ENCODE peak calls at places on chromosomes 3 and 15, in nine cellular contexts. Q is transverse colon, N is heart left ventricle, H is stomach, W is Peyer's patch, L is lower leg skin, C is right lobe of liver, G is tibial nerve, Y is H1. M is an unnamed sample.

GRCh38 chr3:120472121-120472844 is 21.5 kb upstream of the FSTL1 start:
- DNase-seq in Q (no peak), N (no peak), H (no peak), W (no peak), L (no peak), C (no peak), G (no peak), Y (no peak), M (no peak)

GRCh38 chr15:67914537-67915373 is 74.9 kb upstream of the RNU6-1 start:
- DNase-seq in Q (peak), N (peak), H (peak), W (peak), L (no peak), C (peak), G (peak), Y (peak), M (no peak)

GRCh38 chr3:196985298-196985697 is 16.7 kb upstream of the PIGZ start:
- DNase-seq in Q (no peak), N (no peak), H (no peak), W (peak), L (no peak), C (no peak), G (no peak), Y (no peak), M (no peak)

GRCh38 chr3:40287248-40287647 is 22.3 kb upstream of the EIF1B start:
- DNase-seq in Q (no peak), N (no peak), H (no peak), W (no peak), L (no peak), C (no peak), G (no peak), Y (no peak), M (no peak)

GRCh38 chr3:149494022-149494758 is 19.7 kb downstream of the TM4SF4 start:
- DNase-seq in Q (peak), N (peak), H (peak), W (no peak), L (peak), C (no peak), G (peak), Y (peak), M (no peak)

GRCh38 chr15:38072007-38072506 is 137.6 kb downstream of the TMCO5A start:
- DNase-seq in Q (no peak), N (peak), H (no peak), W (no peak), L (no peak), C (no peak), G (no peak), Y (no peak), M (no peak)

GRCh38 chr3:49339593-49339946 is 283 bp downstream of the USP4 start:
- DNase-seq in Q (peak), N (no peak), H (no peak), W (no peak), L (no peak), C (peak), G (no peak), Y (peak), M (peak)

GRCh38 chr15:63509933-63510547 is 5.6 kb downstream of the USP3 start:
- DNase-seq in Q (no peak), N (no peak), H (no peak), W (no peak), L (no peak), C (no peak), G (no peak), Y (no peak), M (no peak)

GRCh38 chr3:24296441-24297205 is 198.0 kb downstream of the THRB start:
- DNase-seq in Q (peak), N (no peak), H (no peak), W (no peak), L (no peak), C (no peak), G (no peak), Y (no peak), M (no peak)

GRCh38 chr3:190533511-190534282 is 19.8 kb downstream of the IL1RAP start:
- DNase-seq in Q (peak), N (peak), H (no peak), W (no peak), L (peak), C (peak), G (peak), Y (no peak), M (peak)

GRCh38 chr3:193744048-193744821 is 151.2 kb downstream of the OPA1 start:
- DNase-seq in Q (no peak), N (no peak), H (peak), W (no peak), L (no peak), C (no peak), G (no peak), Y (no peak), M (no peak)

GRCh38 chr3:65303431-65303830 is 615.6 kb upstream of the ADAMTS9 start:
- DNase-seq in Q (no peak), N (no peak), H (no peak), W (no peak), L (peak), C (no peak), G (no peak), Y (no peak), M (no peak)

GRCh38 chr15:98177950-98178848 is 217.7 kb downstream of the ARRDC4 start:
- DNase-seq in Q (peak), N (peak), H (peak), W (no peak), L (peak), C (no peak), G (peak), Y (peak), M (peak)

GRCh38 chr3:50126287-50127211 is 28.6 kb upstream of the SEMA3F start:
- DNase-seq in Q (no peak), N (no peak), H (peak), W (peak), L (no peak), C (no peak), G (no peak), Y (peak), M (peak)

GRCh38 chr3:156899951-156900350 is 73.8 kb downstream of the LEKR1 start:
- DNase-seq in Q (no peak), N (no peak), H (no peak), W (no peak), L (no peak), C (no peak), G (no peak), Y (no peak), M (no peak)

GRCh38 chr15:96270581-96271172 is 59.8 kb upstream of the NR2F2 start:
- DNase-seq in Q (no peak), N (no peak), H (no peak), W (no peak), L (no peak), C (no peak), G (no peak), Y (no peak), M (no peak)

GRCh38 chr3:27080126-27080525 is 289.1 kb downstream of the NEK10 start:
- DNase-seq in Q (no peak), N (no peak), H (no peak), W (no peak), L (no peak), C (no peak), G (no peak), Y (no peak), M (peak)

GRCh38 chr15:90617668-90618097 is 88.0 kb downstream of the CRTC3 start:
- DNase-seq in Q (no peak), N (no peak), H (no peak), W (no peak), L (no peak), C (no peak), G (peak), Y (no peak), M (no peak)

GRCh38 chr3:56119575-56120349 is 348.5 kb downstream of the ERC2 start:
- DNase-seq in Q (no peak), N (peak), H (no peak), W (no peak), L (peak), C (no peak), G (peak), Y (no peak), M (no peak)

GRCh38 chr3:155676252-155676981 is 68.5 kb downstream of the PLCH1 start:
- DNase-seq in Q (peak), N (no peak), H (peak), W (peak), L (no peak), C (no peak), G (no peak), Y (no peak), M (peak)

GRCh38 chr15:91928676-91929075 is 75.2 kb downstream of the SLCO3A1 start:
- DNase-seq in Q (no peak), N (no peak), H (no peak), W (no peak), L (no peak), C (no peak), G (no peak), Y (no peak), M (no peak)

GRCh38 chr3:41652931-41653330 is 309.0 kb downstream of the ULK4 start:
- DNase-seq in Q (no peak), N (no peak), H (no peak), W (no peak), L (no peak), C (no peak), G (no peak), Y (no peak), M (no peak)

GRCh38 chr15:94584833-94585244 is 353.5 kb downstream of the MCTP2 start:
- DNase-seq in Q (no peak), N (peak), H (no peak), W (no peak), L (no peak), C (peak), G (no peak), Y (no peak), M (no peak)

GRCh38 chr3:111610189-111610588 is 15.0 kb upstream of the ZBED2 start:
- DNase-seq in Q (no peak), N (no peak), H (no peak), W (no peak), L (no peak), C (no peak), G (no peak), Y (no peak), M (no peak)

GRCh38 chr15:89122532-89123525 is 34.6 kb downstream of the ABHD2 start:
- DNase-seq in Q (no peak), N (no peak), H (no peak), W (no peak), L (no peak), C (no peak), G (no peak), Y (no peak), M (no peak)

GRCh38 chr3:196270499-196270898 is 17.0 kb downstream of the PCYT1A start:
- DNase-seq in Q (no peak), N (no peak), H (no peak), W (no peak), L (no peak), C (no peak), G (no peak), Y (no peak), M (no peak)

GRCh38 chr15:78444255-78444654 is 6.2 kb downstream of the IREB2 start:
- DNase-seq in Q (no peak), N (no peak), H (no peak), W (no peak), L (no peak), C (no peak), G (no peak), Y (no peak), M (no peak)
- TF ChIP-seq POLR2A in Q (no peak), N (no peak), H (no peak), W (no peak), L (no peak), C (no peak), G (no peak), Y (no peak), M (no peak)

GRCh38 chr15:101522621-101523559 is 33.4 kb upstream of the PCSK6 start:
- DNase-seq in Q (no peak), N (no peak), H (no peak), W (no peak), L (no peak), C (no peak), G (no peak), Y (peak), M (no peak)
- TF ChIP-seq POLR2A in Q (no peak), N (no peak), H (no peak), W (no peak), L (no peak), C (no peak), G (no peak), Y (no peak), M (no peak)

GRCh38 chr3:153051427-153052095 is 110.5 kb upstream of the RAP2B start:
- DNase-seq in Q (peak), N (no peak), H (no peak), W (no peak), L (no peak), C (no peak), G (no peak), Y (no peak), M (peak)
- TF ChIP-seq POLR2A in Q (no peak), N (no peak), H (no peak), W (no peak), L (no peak), C (no peak), G (no peak), Y (no peak), M (no peak)

GRCh38 chr3:46887980-46888494 is 10.5 kb downstream of the PTH1R start:
- DNase-seq in Q (no peak), N (no peak), H (no peak), W (no peak), L (no peak), C (no peak), G (no peak), Y (no peak), M (no peak)
- TF ChIP-seq POLR2A in Q (no peak), N (no peak), H (no peak), W (no peak), L (no peak), C (no peak), G (no peak), Y (no peak), M (no peak)

DNA sequence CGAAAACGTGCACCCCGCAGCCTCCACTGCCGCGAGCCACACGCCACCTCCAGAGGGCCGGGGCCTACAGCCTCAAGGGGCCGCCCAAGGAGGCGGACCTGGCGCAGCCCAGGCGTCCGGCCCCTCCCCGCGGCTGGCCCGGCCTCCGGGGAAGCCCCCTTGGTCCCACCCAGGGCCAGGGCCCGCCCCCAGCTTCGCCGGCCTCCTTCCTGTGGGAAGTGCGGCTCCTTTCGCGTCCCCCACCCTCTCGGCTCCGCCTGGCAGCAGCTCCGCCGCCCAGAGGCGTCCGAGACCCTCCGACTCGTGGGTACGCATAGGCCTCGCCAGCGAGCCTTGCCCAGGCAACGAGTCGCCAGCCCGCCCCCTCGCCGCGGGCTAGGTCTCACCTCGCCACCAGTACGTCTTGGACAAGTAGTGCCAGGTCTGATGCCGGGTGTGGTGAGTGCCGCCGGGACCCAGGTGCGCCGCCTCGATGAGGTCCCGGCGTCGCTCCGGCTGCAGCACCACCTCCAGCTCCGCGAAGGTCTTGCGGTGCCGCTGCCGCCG is 640 bp downstream of the ZBTB11 start:
- DNase-seq in Q (peak), N (peak), H (peak), W (peak), L (peak), C (peak), G (peak), Y (peak), M (peak)
- TF ChIP-seq POLR2A in Q (peak), N (no peak), H (no peak), W (peak), L (no peak), C (peak), G (peak), Y (no peak), M (peak)

GRCh38 chr15:74937602-74938371 is at the start of gene COX5A:
- DNase-seq in Q (peak), N (peak), H (peak), W (peak), L (peak), C (peak), G (peak), Y (peak), M (peak)
- TF ChIP-seq POLR2A in Q (peak), N (no peak), H (peak), W (peak), L (no peak), C (peak), G (peak), Y (peak), M (peak)

DNA sequence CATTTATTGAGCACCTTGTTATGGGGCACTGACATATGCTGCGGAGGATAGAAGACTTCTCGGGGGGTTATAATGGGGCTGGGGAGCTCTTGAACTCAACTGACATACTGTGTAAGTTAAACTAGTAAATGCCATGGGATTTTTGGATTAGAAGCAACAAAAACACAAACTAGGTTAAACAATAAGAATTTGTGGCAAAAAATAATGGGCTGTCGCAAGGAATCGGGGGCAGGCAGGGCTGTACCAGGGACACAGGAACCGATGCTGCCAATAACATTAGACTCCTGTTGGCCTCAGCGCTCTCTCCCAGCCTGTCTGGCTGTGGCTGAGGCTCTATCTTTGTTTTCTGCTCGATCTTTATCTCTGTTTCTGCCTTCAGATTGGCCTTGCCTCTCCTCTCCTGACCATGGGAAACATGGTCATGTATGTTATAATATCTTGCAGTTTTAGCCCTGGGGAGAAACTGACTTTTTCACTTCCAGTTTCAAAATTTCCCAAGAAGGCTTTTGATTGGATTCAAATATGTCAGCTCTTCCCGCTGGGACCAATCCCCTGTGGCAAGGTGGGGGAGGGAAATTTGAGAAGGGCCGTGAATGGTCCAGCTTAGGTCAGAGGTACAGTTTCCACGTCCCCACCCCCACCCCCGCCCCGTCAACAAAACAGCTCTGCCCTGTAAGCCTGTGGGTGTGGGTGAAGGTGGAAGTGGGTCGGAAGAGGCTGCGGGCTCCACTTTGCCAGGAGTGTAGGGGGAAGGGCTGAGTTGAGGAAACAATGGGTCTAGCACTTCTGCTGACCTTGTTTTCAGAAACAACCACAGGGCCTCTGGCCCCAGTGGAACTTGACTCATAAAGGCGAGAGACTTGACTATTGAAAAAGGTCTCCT is 161.0 kb upstream of the TBL1XR1 start:
- DNase-seq in Q (peak), N (peak), H (peak), W (peak), L (peak), C (peak), G (peak), Y (peak), M (peak)
- TF ChIP-seq POLR2A in Q (no peak), N (no peak), H (no peak), W (no peak), L (no peak), C (peak), G (no peak), Y (no peak), M (peak)

M was measured in H54.